ENCODE peak calls at places on chromosomes 12 and 14, in five cellular contexts. X is Peyer's patch, Z is stomach, V is transverse colon, D is endothelial cell of umbilical vein. W is an unnamed sample.
A peak's percentile ranks its signal among the peaks of the same experiment; 100 is the strongest.

GRCh38 chr12:48903363-48903981 is 21.8 kb downstream of the FKBP11 start:
- DNase-seq in D (no peak), V (no peak), X (no peak), Z (no peak), W (no peak)

GRCh38 chr12:89098390-89099102 is 253.8 kb downstream of the DUSP6 start:
- DNase-seq in D (no peak), X (no peak), Z (peak; percentile 48), V (no peak), W (no peak)

GRCh38 chr12:8031872-8032241 is 659 bp upstream of the FOXJ2 start:
- DNase-seq in X (no peak), Z (no peak), V (no peak), D (no peak), W (no peak)

GRCh38 chr12:3988519-3989217 is 115.5 kb upstream of the PARP11 start:
- DNase-seq in D (no peak), V (no peak), Z (no peak), X (peak; percentile 26), W (no peak)

GRCh38 chr12:132524405-132524804 is 34.5 kb downstream of the FBRSL1 start:
- DNase-seq in V (no peak), D (no peak), X (no peak), Z (peak; percentile 90), W (peak; percentile 78)

GRCh38 chr14:79992799-79993198 is 218.5 kb downstream of the DIO2 start:
- DNase-seq in Z (no peak), X (no peak), D (no peak), V (no peak), W (no peak)

GRCh38 chr14:64879635-64880381 is at the start of gene SPTB:
- DNase-seq in Z (peak; percentile 53), D (no peak), V (peak; percentile 58), X (peak; percentile 25), W (peak; percentile 11)

GRCh38 chr12:15256760-15257159 is 35.5 kb upstream of the RERG start:
- DNase-seq in D (no peak), X (no peak), Z (no peak), V (no peak), W (no peak)

GRCh38 chr12:9717070-9717925 is 15.6 kb downstream of the CLECL1 start:
- DNase-seq in Z (no peak), V (no peak), D (no peak), X (no peak), W (no peak)

GRCh38 chr14:81127785-81128184 is 93.0 kb downstream of the GTF2A1 start:
- DNase-seq in V (no peak), X (no peak), Z (no peak), D (no peak), W (no peak)

GRCh38 chr12:2829275-2829674 is 5.6 kb downstream of the NRIP2 start:
- DNase-seq in Z (no peak), X (no peak), D (no peak), V (no peak), W (no peak)

GRCh38 chr12:53063708-53064612 is 14.1 kb downstream of the TNS2 start:
- DNase-seq in D (no peak), Z (no peak), V (peak; percentile 22), X (no peak), W (peak; percentile 75)

GRCh38 chr14:105894125-105894977 is 368.0 kb downstream of the TMEM121 start:
- DNase-seq in V (peak; percentile 3), X (no peak), D (no peak), Z (no peak), W (no peak)

GRCh38 chr12:64080319-64081008 is 141.6 kb downstream of the KICS2 start:
- DNase-seq in X (no peak), V (peak; percentile 52), D (no peak), Z (peak; percentile 36), W (no peak)

GRCh38 chr12:117486840-117487659 is 125.6 kb upstream of the NOS1 start:
- DNase-seq in Z (peak; percentile 49), X (no peak), D (peak; percentile 94), V (no peak), W (peak; percentile 93)

GRCh38 chr12:63151061-63151897 is at the start of gene AVPR1A:
- DNase-seq in V (no peak), D (no peak), Z (no peak), X (no peak), W (peak; percentile 28)

GRCh38 chr12:114006482-114007425 is 40.6 kb upstream of the RBM19 start:
- DNase-seq in Z (no peak), X (no peak), V (no peak), D (no peak), W (no peak)

GRCh38 chr14:33163109-33163508 is 224.4 kb downstream of the NPAS3 start:
- DNase-seq in Z (no peak), X (no peak), D (no peak), V (no peak), W (no peak)

GRCh38 chr12:8917751-8918150 is 3.4 kb downstream of the PHC1 start:
- DNase-seq in V (no peak), D (no peak), X (no peak), Z (no peak), W (no peak)

GRCh38 chr12:88001327-88001726 is 27.9 kb downstream of the C12orf50 start:
- DNase-seq in X (no peak), Z (no peak), D (no peak), V (no peak), W (no peak)

GRCh38 chr12:103020839-103021238 is 63.4 kb downstream of the ASCL1 start:
- DNase-seq in V (no peak), D (no peak), Z (no peak), X (no peak), W (no peak)

GRCh38 chr12:125683748-125684381 is 618.6 kb downstream of the AACS start:
- DNase-seq in X (no peak), Z (peak; percentile 70), V (peak; percentile 58), D (no peak), W (no peak)

GRCh38 chr12:95102916-95103671 is 29.7 kb upstream of the NR2C1 start:
- DNase-seq in Z (no peak), D (peak; percentile 82), V (peak; percentile 19), X (no peak), W (no peak)

GRCh38 chr14:20775043-20775442 is 6.0 kb upstream of the RNASE6 start:
- DNase-seq in X (no peak), Z (no peak), D (no peak), V (no peak), W (no peak)

GRCh38 chr14:90570463-90570860 is 173.6 kb downstream of the CALM1 start:
- DNase-seq in V (no peak), X (no peak), D (no peak), Z (no peak), W (no peak)

GRCh38 chr14:63011609-63012008 is 33.6 kb downstream of the KCNH5 start:
- DNase-seq in D (no peak), V (no peak), Z (no peak), X (no peak), W (no peak)

GRCh38 chr14:100304825-100305445 is 1.3 kb downstream of the SLC25A29 start:
- DNase-seq in Z (peak; percentile 88), D (peak; percentile 51), X (no peak), V (peak; percentile 64), W (peak; percentile 83)

GRCh38 chr12:48125985-48126384 is 6.8 kb downstream of the PFKM start:
- DNase-seq in D (no peak), Z (no peak), X (no peak), V (no peak), W (peak; percentile 27)

GRCh38 chr12:105561981-105562726 is 231.7 kb downstream of the C12orf75 start:
- DNase-seq in Z (peak; percentile 33), D (peak; percentile 39), X (no peak), V (peak; percentile 31), W (peak; percentile 39)

GRCh38 chr12:64610092-64610659 is at the start of gene RASSF3:
- DNase-seq in X (peak; percentile 76), V (peak; percentile 85), Z (peak; percentile 82), D (peak; percentile 79), W (peak; percentile 84)

GRCh38 chr14:74239848-74240793 is 872 bp downstream of the VSX2 start:
- DNase-seq in D (peak; percentile 11), V (no peak), X (no peak), Z (no peak), W (no peak)

GRCh38 chr14:69318901-69319475 is 59.0 kb downstream of the GALNT16 start:
- DNase-seq in X (no peak), Z (no peak), D (no peak), V (no peak), W (no peak)
- H3K27ac ChIP-seq in X (no peak overlapping the region), Z (no peak overlapping the region), D (no peak overlapping the region), V (no peak overlapping the region), W (no peak overlapping the region)

GRCh38 chr14:76955575-76956252 is 72.8 kb downstream of the IRF2BPL start:
- DNase-seq in X (peak; percentile 63), V (no peak), Z (no peak), D (no peak), W (peak; percentile 61)
- H3K4me1 ChIP-seq in X (peaks cover 42% of the 10 kb centered on the region), V (peaks cover 28% of the 10 kb centered on the region), Z (peaks cover 86% of the 10 kb centered on the region), D (peaks cover 73% of the 10 kb centered on the region), W (peaks cover 46% of the 10 kb centered on the region)

DNA sequence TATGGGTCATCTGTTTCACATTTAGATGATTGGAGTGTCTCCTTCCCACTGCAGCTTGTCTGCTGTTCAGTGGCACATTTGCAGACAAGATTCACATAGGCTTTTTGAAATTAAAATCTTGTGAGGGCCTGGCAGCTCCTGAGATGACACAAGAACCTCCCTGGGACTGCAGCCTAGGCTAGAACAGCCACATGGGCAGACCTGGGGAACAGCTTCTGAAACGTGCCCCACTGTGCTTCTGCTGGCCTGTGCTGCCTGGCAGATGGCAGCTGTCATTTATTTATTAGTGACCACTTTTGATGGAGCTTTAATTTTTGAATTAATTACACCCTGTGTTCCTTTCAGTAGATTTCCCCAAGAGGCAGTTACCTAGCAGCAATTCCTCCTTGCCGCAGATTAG is 137.4 kb downstream of the GRIP1 start:
- DNase-seq in X (no peak), Z (no peak), D (no peak), V (no peak), W (no peak)
- TF ChIP-seq POLR2A in X (no peak), Z (no peak), D (no peak), V (no peak), W (no peak)

GRCh38 chr14:92973265-92973797 is 50.4 kb downstream of the CHGA start:
- DNase-seq in D (peak; percentile 17), V (peak; percentile 81), Z (peak; percentile 62), X (no peak), W (no peak)
- H3K27ac ChIP-seq in D (no peak overlapping the region), V (peak overlapping the region; percentile 76), Z (peak overlapping the region; percentile 73), X (peak overlapping the region; percentile 55), W (no peak overlapping the region)

GRCh38 chr12:93783827-93784226 is 106.7 kb downstream of the CRADD start:
- DNase-seq in Z (no peak), X (no peak), V (no peak), D (peak; percentile 8), W (peak; percentile 23)
- H3K4me1 ChIP-seq in Z (peaks cover 47% of the 10 kb centered on the region), X (peaks cover 15% of the 10 kb centered on the region), V (peaks cover 4% of the 10 kb centered on the region), D (peaks cover 50% of the 10 kb centered on the region), W (peaks cover 46% of the 10 kb centered on the region)